ENCODE peak calls at places on chromosomes 1 and 21, in seven cellular contexts. P is ovary, I is breast epithelium, G is GM12892, L is endothelial cell of umbilical vein, H is IMR-90, E is K562. Y is an unnamed sample.

GRCh38 chr1:119964673-119965363 is 68.5 kb upstream of the ADAM30 start:
- DNase-seq in P (peak), I (no peak), G (no peak), L (no peak), H (peak), E (no peak), Y (no peak)

GRCh38 chr1:59498640-59499039 is 201.7 kb downstream of the FGGY start:
- DNase-seq in P (no peak), I (no peak), G (no peak), L (no peak), H (no peak), E (no peak), Y (no peak)

GRCh38 chr1:175317309-175317708 is 124.7 kb upstream of the KIAA0040 start:
- DNase-seq in P (no peak), I (no peak), G (no peak), L (no peak), H (no peak), E (peak), Y (peak)

GRCh38 chr1:66282885-66283284 is 251.1 kb upstream of the SGIP1 start:
- DNase-seq in P (no peak), I (no peak), G (no peak), L (no peak), H (peak), E (no peak), Y (no peak)

GRCh38 chr1:157163273-157164127 is 25.3 kb upstream of the ETV3 start:
- DNase-seq in P (peak), I (peak), G (peak), L (peak), H (peak), E (peak), Y (peak)

GRCh38 chr1:44045064-44045463 is 13.8 kb upstream of the SLC6A9 start:
- DNase-seq in P (no peak), I (no peak), G (no peak), L (no peak), H (no peak), E (no peak), Y (no peak)

GRCh38 chr1:183195146-183195571 is 9.1 kb downstream of the LAMC2 start:
- DNase-seq in P (no peak), I (no peak), G (no peak), L (peak), H (peak), E (no peak), Y (no peak)

GRCh38 chr1:25562101-25562927 is 18.9 kb downstream of the LDLRAP1 start:
- DNase-seq in P (no peak), I (peak), G (peak), L (no peak), H (no peak), E (no peak), Y (no peak)

GRCh38 chr1:202165942-202166843 is 5.8 kb upstream of the PTPN7 start:
- DNase-seq in P (no peak), I (no peak), G (no peak), L (no peak), H (peak), E (peak), Y (peak)

GRCh38 chr21:45413922-45414321 is 9.0 kb downstream of the COL18A1 start:
- DNase-seq in P (no peak), I (no peak), G (no peak), L (no peak), H (no peak), E (no peak), Y (no peak)

GRCh38 chr1:74963120-74963519 is 171.1 kb upstream of the LHX8 start:
- DNase-seq in P (no peak), I (no peak), G (no peak), L (no peak), H (no peak), E (no peak), Y (no peak)

GRCh38 chr1:3314561-3315271 is 139.7 kb upstream of the ARHGEF16 start:
- DNase-seq in P (peak), I (no peak), G (no peak), L (no peak), H (peak), E (no peak), Y (no peak)

GRCh38 chr1:181089017-181089776 is 697 bp downstream of the IER5 start:
- DNase-seq in P (peak), I (no peak), G (no peak), L (no peak), H (no peak), E (peak), Y (peak)

GRCh38 chr1:243434594-243434993 is 178.8 kb downstream of the SDCCAG8 start:
- DNase-seq in P (no peak), I (no peak), G (no peak), L (no peak), H (peak), E (no peak), Y (no peak)
- TF ChIP-seq POLR2A in P (no peak), I (no peak), G (no peak), L (no peak), H (no peak), E (no peak), Y (no peak)

GRCh38 chr1:10793129-10793651 is 3.3 kb downstream of the CASZ1 start:
- DNase-seq in P (no peak), I (no peak), G (no peak), L (no peak), H (no peak), E (no peak), Y (no peak)
- TF ChIP-seq POLR2A in P (no peak), I (no peak), G (no peak), L (no peak), H (no peak), E (no peak), Y (no peak)

GRCh38 chr1:155001688-155002474 is 721 bp upstream of the ZBTB7B start:
- DNase-seq in P (peak), I (peak), G (peak), L (peak), H (peak), E (peak), Y (peak)
- TF ChIP-seq POLR2A in P (peak), I (peak), G (no peak), L (no peak), H (no peak), E (peak), Y (no peak)

GRCh38 chr1:85061711-85062424 is 13.6 kb upstream of the MCOLN3 start:
- DNase-seq in P (peak), I (peak), G (peak), L (peak), H (peak), E (peak), Y (peak)
- TF ChIP-seq POLR2A in P (no peak), I (no peak), G (no peak), L (no peak), H (no peak), E (no peak), Y (no peak)

DNA sequence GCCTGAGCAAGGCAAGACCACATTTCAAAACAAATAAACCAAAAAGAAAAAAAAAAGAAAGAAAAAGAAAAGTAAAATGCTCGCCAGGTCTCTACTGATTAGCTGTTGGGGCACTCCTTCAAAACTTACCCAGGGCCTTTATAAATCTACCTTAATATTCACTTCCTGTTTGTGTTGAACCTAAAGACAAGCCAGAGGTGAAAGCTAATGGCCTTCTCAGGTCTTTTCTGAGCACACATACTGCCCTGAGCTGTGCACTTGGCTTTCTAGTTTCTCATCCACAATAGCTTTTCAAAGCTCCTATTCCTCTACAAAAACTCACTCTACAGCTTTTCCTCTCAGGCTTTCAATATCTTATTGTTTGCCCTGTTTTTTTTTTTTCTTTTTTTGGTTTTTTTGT is 50.5 kb downstream of the RNF115 start:
- DNase-seq in P (no peak), I (no peak), G (no peak), L (no peak), H (no peak), E (no peak), Y (no peak)
- TF ChIP-seq POLR2A in P (no peak), I (no peak), G (no peak), L (no peak), H (no peak), E (no peak), Y (no peak)

GRCh38 chr1:206062464-206062863 is 9.5 kb downstream of the RHEX start:
- DNase-seq in P (no peak), I (no peak), G (no peak), L (no peak), H (no peak), E (no peak), Y (no peak)
- TF ChIP-seq POLR2A in P (no peak), I (no peak), G (no peak), L (no peak), H (no peak), E (no peak), Y (no peak)

DNA sequence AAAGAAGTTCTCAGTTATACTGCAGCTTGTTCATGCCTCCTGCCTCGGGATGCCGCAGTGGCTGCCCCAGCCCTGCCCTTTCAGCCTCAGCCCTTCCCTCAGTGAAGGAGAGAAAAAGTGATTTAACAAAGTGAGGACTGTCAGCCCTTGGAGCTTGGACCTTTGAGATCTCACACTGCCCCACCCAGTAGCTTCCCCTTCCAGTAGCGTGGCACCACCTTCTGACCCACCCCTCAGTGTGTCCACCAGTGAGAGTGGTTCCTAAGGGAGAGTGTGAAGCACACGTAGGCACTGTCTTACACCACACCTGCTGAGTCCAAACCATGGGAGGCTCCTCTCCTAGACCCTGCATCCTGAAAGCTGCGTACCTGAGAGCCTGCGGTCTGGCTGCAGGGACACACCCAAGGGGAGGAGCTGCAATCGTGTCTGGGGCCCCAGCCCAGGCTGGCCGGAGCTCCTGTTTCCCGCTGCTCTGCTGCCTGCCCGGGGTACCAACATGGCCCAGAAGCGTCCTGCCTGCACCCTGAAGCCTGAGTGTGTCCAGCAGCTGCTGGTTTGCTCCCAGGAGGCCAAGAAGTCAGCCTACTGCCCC is at the start of gene CDA:
- DNase-seq in P (no peak), I (no peak), G (no peak), L (no peak), H (no peak), E (peak), Y (no peak)
- TF ChIP-seq POLR2A in P (no peak), I (no peak), G (no peak), L (no peak), H (no peak), E (no peak), Y (no peak)

GRCh38 chr1:53946252-53947171 is at the start of gene LRRC42:
- DNase-seq in P (no peak), I (no peak), G (peak), L (no peak), H (no peak), E (peak), Y (peak)
- TF ChIP-seq POLR2A in P (no peak), I (no peak), G (peak), L (no peak), H (peak), E (no peak), Y (no peak)